ENCODE peak calls at places on chromosomes 4 and X, in four cellular contexts. U is lower leg skin; K is activated CD8-positive, alpha-beta memory T cell treated with anti-CD3 and anti-CD28 coated beads, Interleukin-2, amount 50 U/mL, for 4 hours; X is cardiac muscle cell. A is an unnamed sample.
A peak's percentile ranks its signal among the peaks of the same experiment; 100 is the strongest.

GRCh38 chrX:125203737-125204578 is 115.7 kb upstream of the TEX13C start:
- DNase-seq in U (peak; percentile 88), K (no peak), X (no peak), A (no peak)

GRCh38 chr4:156295676-156296075 is 342.0 kb upstream of the CTSO start:
- DNase-seq in X (no peak), K (no peak), U (no peak), A (no peak)

GRCh38 chrX:3449287-3449686 is 102.8 kb upstream of the MXRA5 start:
- DNase-seq in K (no peak), U (no peak), X (peak; percentile 64), A (no peak)

GRCh38 chr4:24734511-24734910 is 60.9 kb upstream of the SOD3 start:
- DNase-seq in X (peak; percentile 27), U (no peak), K (no peak), A (no peak)

GRCh38 chrX:39253551-39253950 is 452.3 kb downstream of the MID1IP1 start:
- DNase-seq in U (no peak), K (no peak), X (peak; percentile 0), A (no peak)

GRCh38 chr4:1022739-1023066 is 11.3 kb downstream of the FGFRL1 start:
- DNase-seq in X (no peak), U (no peak), K (no peak), A (no peak)

GRCh38 chrX:135327299-135327698 is 18.0 kb downstream of the ETDC start:
- DNase-seq in K (no peak), X (peak; percentile 86), U (no peak), A (no peak)

GRCh38 chr4:44912980-44913379 is 186.6 kb upstream of the GNPDA2 start:
- DNase-seq in X (no peak), U (no peak), K (no peak), A (no peak)

GRCh38 chr4:80307183-80307735 is 28.3 kb upstream of the CFAP299 start:
- DNase-seq in X (peak; percentile 18), U (no peak), K (no peak), A (no peak)

GRCh38 chr4:142817442-142817841 is 28.7 kb downstream of the INPP4B start:
- DNase-seq in X (peak; percentile 93), U (no peak), K (peak; percentile 15), A (no peak)

GRCh38 chrX:129600981-129601424 is 53.8 kb downstream of the APLN start:
- DNase-seq in X (peak; percentile 32), U (peak; percentile 75), K (no peak), A (no peak)

GRCh38 chr4:11074581-11075241 is 354.0 kb downstream of the HS3ST1 start:
- DNase-seq in U (no peak), X (no peak), K (no peak), A (no peak)

GRCh38 chr4:45662996-45663395 is 460.9 kb downstream of the GABRG1 start:
- DNase-seq in U (no peak), X (peak; percentile 82), K (no peak), A (no peak)

GRCh38 chrX:15349046-15349445 is 13.7 kb upstream of the PIGA start:
- DNase-seq in X (peak; percentile 79), K (no peak), U (no peak), A (no peak)

A was measured in CD8-positive, alpha-beta T cell.